ENCODE peak calls at places on chromosomes 2 and 18, in ten cellular contexts. D is body of pancreas, A is Peyer's patch, F is lower lobe of right lung, G is K562, V is ascending aorta, C is keratinocyte, S is heart left ventricle, O is right lobe of liver, L is ovary. T is an unnamed sample.

GRCh38 chr2:230939691-230940475 is 14.8 kb upstream of the GPR55 start:
- DNase-seq in D (no peak), A (no peak), F (no peak), G (no peak), V (no peak), C (no peak), S (peak; percentile 26), O (no peak), L (no peak), T (no peak)

GRCh38 chr18:67199993-67200617 is 316.4 kb downstream of the DSEL start:
- DNase-seq in D (no peak), A (no peak), F (no peak), G (no peak), V (no peak), C (peak; percentile 5), S (no peak), O (no peak), L (no peak), T (no peak)

GRCh38 chr18:54777118-54777791 is 51.0 kb upstream of the RAB27B start:
- DNase-seq in D (no peak), A (no peak), F (no peak), G (no peak), V (no peak), C (no peak), S (no peak), O (no peak), L (no peak), T (no peak)

GRCh38 chr2:240714747-240715725 is 23.4 kb downstream of the AQP12A start:
- DNase-seq in D (peak; percentile 26), A (no peak), F (no peak), G (no peak), V (no peak), C (no peak), S (peak; percentile 50), O (no peak), L (no peak), T (no peak)

GRCh38 chr2:32064021-32064678 is 794 bp downstream of the SPAST start:
- DNase-seq in D (no peak), A (no peak), F (no peak), G (peak; percentile 31), V (no peak), C (no peak), S (no peak), O (no peak), L (no peak), T (peak; percentile 27)

GRCh38 chr2:224983719-224984388 is 58.4 kb downstream of the DOCK10 start:
- DNase-seq in D (no peak), A (no peak), F (no peak), G (no peak), V (no peak), C (no peak), S (no peak), O (no peak), L (no peak), T (no peak)

GRCh38 chr2:69272803-69273471 is 114.1 kb downstream of the GFPT1 start:
- DNase-seq in D (peak; percentile 35), A (no peak), F (peak; percentile 61), G (no peak), V (no peak), C (no peak), S (no peak), O (peak; percentile 67), L (no peak), T (no peak)

GRCh38 chr2:160639472-160639871 is 145.9 kb upstream of the RBMS1 start:
- DNase-seq in D (no peak), A (no peak), F (no peak), G (no peak), V (no peak), C (no peak), S (no peak), O (no peak), L (no peak), T (no peak)

GRCh38 chr2:88235987-88236386 is 65.8 kb downstream of the THNSL2 start:
- DNase-seq in D (no peak), A (no peak), F (no peak), G (no peak), V (no peak), C (no peak), S (no peak), O (no peak), L (no peak), T (no peak)

GRCh38 chr2:127083819-127084503 is 23.0 kb downstream of the BIN1 start:
- DNase-seq in D (peak; percentile 64), A (peak; percentile 59), F (peak; percentile 87), G (no peak), V (no peak), C (no peak), S (no peak), O (peak; percentile 89), L (peak; percentile 85), T (no peak)

GRCh38 chr2:86072271-86072858 is 33.3 kb downstream of the POLR1A start:
- DNase-seq in D (peak; percentile 94), A (no peak), F (peak; percentile 65), G (no peak), V (no peak), C (no peak), S (peak; percentile 74), O (peak; percentile 94), L (no peak), T (no peak)

GRCh38 chr2:28129955-28130695 is 239.6 kb downstream of the BABAM2 start:
- DNase-seq in D (no peak), A (no peak), F (no peak), G (no peak), V (no peak), C (no peak), S (no peak), O (no peak), L (no peak), T (no peak)

GRCh38 chr2:51722311-51722710 is 690.4 kb upstream of the NRXN1 start:
- DNase-seq in D (no peak), A (no peak), F (no peak), G (no peak), V (no peak), C (no peak), S (no peak), O (no peak), L (no peak), T (no peak)

GRCh38 chr2:106018141-106018540 is 176.0 kb downstream of the UXS1 start:
- DNase-seq in D (no peak), A (no peak), F (no peak), G (no peak), V (no peak), C (no peak), S (no peak), O (no peak), L (no peak), T (no peak)

GRCh38 chr2:53442783-53443182 is 324.8 kb upstream of the CHAC2 start:
- DNase-seq in D (peak; percentile 21), A (no peak), F (no peak), G (no peak), V (no peak), C (no peak), S (no peak), O (no peak), L (no peak), T (peak; percentile 74)

GRCh38 chr2:16852651-16853050 is 187.0 kb upstream of the CYRIA start:
- DNase-seq in D (no peak), A (no peak), F (no peak), G (no peak), V (no peak), C (no peak), S (no peak), O (no peak), L (no peak), T (no peak)

GRCh38 chr18:9679125-9679524 is 29.0 kb upstream of the RAB31 start:
- DNase-seq in D (no peak), A (no peak), F (no peak), G (no peak), V (no peak), C (no peak), S (no peak), O (no peak), L (no peak), T (no peak)

DNA sequence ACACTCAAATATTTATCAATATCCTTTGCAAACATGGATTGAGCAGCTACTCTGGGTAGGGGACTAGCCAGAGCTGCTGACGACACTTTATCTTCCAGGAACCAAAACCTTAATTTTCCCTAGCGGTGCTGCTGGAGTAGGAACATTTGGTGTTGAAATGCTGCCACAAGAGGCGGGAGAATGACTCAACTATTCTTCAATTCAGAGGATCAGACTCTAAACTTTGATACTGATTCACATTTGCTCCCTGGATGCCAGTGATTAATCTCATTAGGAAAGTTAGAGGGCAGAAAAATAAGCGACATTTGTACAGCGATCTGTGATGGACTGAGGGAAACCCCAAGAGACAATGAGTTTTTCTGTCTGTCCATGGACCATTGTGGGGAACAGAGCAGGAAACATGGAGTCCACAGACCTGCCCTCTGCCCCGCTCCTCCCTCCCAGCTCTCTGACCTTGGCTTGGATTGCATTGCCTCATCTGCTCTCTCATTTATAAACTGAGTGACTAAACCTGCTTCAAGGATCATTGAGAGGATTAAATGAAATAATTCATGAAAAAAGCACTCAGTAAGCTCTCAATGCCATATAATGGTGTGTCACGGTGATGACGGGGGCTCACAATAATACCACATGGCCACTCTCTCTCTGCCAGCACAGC is 12.6 kb upstream of the EPB41L3 start:
- DNase-seq in D (peak; percentile 15), A (no peak), F (no peak), G (no peak), V (no peak), C (no peak), S (no peak), O (no peak), L (no peak), T (peak; percentile 55)
- TF ChIP-seq CTCF in D (no peak), A (no peak), F (peak; percentile 15), G (no peak), V (no peak), C (no peak), S (no peak), O (no peak), L (no peak), T (no peak)

GRCh38 chr18:7593194-7593819 is 26.2 kb downstream of the PTPRM start:
- DNase-seq in D (no peak), A (no peak), F (no peak), G (no peak), V (no peak), C (no peak), S (no peak), O (no peak), L (no peak), T (no peak)
- H3K36me3 ChIP-seq in D (no peaks in the 10 kb centered on the region), A (no peaks in the 10 kb centered on the region), F (no peaks in the 10 kb centered on the region), G (no peaks in the 10 kb centered on the region), V (no peaks in the 10 kb centered on the region), C (no peaks in the 10 kb centered on the region), S (no peaks in the 10 kb centered on the region), O (no peaks in the 10 kb centered on the region), L (no peaks in the 10 kb centered on the region), T (no peaks in the 10 kb centered on the region)

GRCh38 chr2:129744649-129745048 is 234.8 kb upstream of the RAB6C start:
- DNase-seq in D (peak; percentile 93), A (no peak), F (no peak), G (no peak), V (no peak), C (no peak), S (no peak), O (no peak), L (no peak), T (peak; percentile 24)
- TF ChIP-seq CTCF in D (peak; percentile 63), A (no peak), F (no peak), G (no peak), V (no peak), C (no peak), S (no peak), O (no peak), L (no peak), T (peak; percentile 23)

DNA sequence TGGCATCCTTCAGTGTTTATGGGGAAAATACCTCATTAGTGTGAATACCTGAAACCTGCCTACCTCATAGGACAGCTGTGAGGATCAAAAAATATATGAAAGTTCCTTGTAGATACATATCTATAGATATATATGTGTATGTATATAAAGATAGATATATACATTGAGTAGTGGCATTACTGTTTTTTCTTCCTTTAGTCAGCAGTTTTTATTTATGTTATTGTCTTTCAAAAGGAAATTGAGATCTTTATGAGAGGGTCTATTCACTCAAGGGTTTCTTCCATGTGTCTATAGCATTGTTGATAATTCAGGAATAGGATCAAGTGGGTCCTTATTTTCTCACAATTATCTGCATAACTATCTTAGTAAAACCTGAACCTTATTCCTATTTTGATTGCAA is 6.6 kb downstream of the RMP24 start:
- DNase-seq in D (no peak), A (no peak), F (no peak), G (no peak), V (no peak), C (no peak), S (no peak), O (no peak), L (no peak), T (no peak)
- H3K36me3 ChIP-seq in D (peaks cover 8% of the 10 kb centered on the region), A (no peaks in the 10 kb centered on the region), F (peaks cover 75% of the 10 kb centered on the region), G (peaks cover 73% of the 10 kb centered on the region), V (peaks cover 59% of the 10 kb centered on the region), C (peaks cover 15% of the 10 kb centered on the region), S (peaks cover 81% of the 10 kb centered on the region), O (peaks cover 62% of the 10 kb centered on the region), L (no peaks in the 10 kb centered on the region), T (peaks cover 54% of the 10 kb centered on the region)

T was measured in WERI-Rb-1.